ENCODE peak calls at places on chromosome 16, in seven cellular contexts. N is NAMALWA; V is amygdala; R is mesenchymal stem cell; G is stimulated activated CD8-positive, alpha-beta memory T cell treated with anti-CD3 and anti-CD28 coated beads, Interleukin-12 subunit alpha, Interleukin-12 subunit beta, amount 100 ng/mL, for 4 hours; B is Peyer's patch; L is adrenal gland. P is an unnamed sample.

GRCh38 chr16:19980866-19981265 is 92.8 kb downstream of the GPR139 start:
- DNase-seq in N (peak), V (no peak), R (no peak), G (no peak), B (no peak), L (no peak), P (no peak)

GRCh38 chr16:88264641-88265285 is 118.0 kb upstream of the ZNF469 start:
- DNase-seq in N (no peak), V (no peak), R (peak), G (peak), B (peak), L (peak), P (peak)

GRCh38 chr16:78543066-78543465 is 443.6 kb downstream of the WWOX start:
- DNase-seq in N (no peak), V (no peak), R (no peak), G (no peak), B (no peak), L (no peak), P (no peak)

GRCh38 chr16:85518398-85519049 is 94.6 kb upstream of the GSE1 start:
- DNase-seq in N (no peak), V (no peak), R (no peak), G (no peak), B (no peak), L (no peak), P (no peak)

GRCh38 chr16:48235556-48236136 is 8.5 kb upstream of the LONP2 start:
- DNase-seq in N (no peak), V (no peak), R (peak), G (no peak), B (no peak), L (no peak), P (no peak)

GRCh38 chr16:7369181-7369580 is 36.5 kb downstream of the RBFOX1 start:
- DNase-seq in N (no peak), V (no peak), R (no peak), G (no peak), B (no peak), L (no peak), P (no peak)

GRCh38 chr16:1512174-1512573 is 19.0 kb downstream of the TELO2 start:
- DNase-seq in N (no peak), V (no peak), R (no peak), G (no peak), B (no peak), L (no peak), P (no peak)

GRCh38 chr16:78183886-78184553 is 84.6 kb downstream of the WWOX start:
- DNase-seq in N (no peak), V (peak), R (peak), G (no peak), B (no peak), L (no peak), P (no peak)

GRCh38 chr16:69302301-69302700 is 8.8 kb upstream of the VPS4A start:
- DNase-seq in N (no peak), V (no peak), R (no peak), G (no peak), B (no peak), L (no peak), P (no peak)

GRCh38 chr16:81429045-81429521 is 15.5 kb upstream of the CMIP start:
- DNase-seq in N (peak), V (peak), R (peak), G (no peak), B (no peak), L (peak), P (no peak)

GRCh38 chr16:764848-765487 is 4.4 kb downstream of the MSLN start:
- DNase-seq in N (no peak), V (no peak), R (no peak), G (no peak), B (no peak), L (no peak), P (no peak)

GRCh38 chr16:3920206-3920605 is 39.7 kb upstream of the CREBBP start:
- DNase-seq in N (no peak), V (no peak), R (no peak), G (no peak), B (no peak), L (no peak), P (no peak)

GRCh38 chr16:31475949-31476304 is 4.0 kb downstream of the TGFB1I1 start:
- DNase-seq in N (no peak), V (no peak), R (no peak), G (no peak), B (peak), L (no peak), P (no peak)

GRCh38 chr16:24156777-24157176 is 99.4 kb upstream of the CACNG3 start:
- DNase-seq in N (no peak), V (no peak), R (no peak), G (no peak), B (no peak), L (no peak), P (no peak)

GRCh38 chr16:10558746-10559641 is 21.4 kb downstream of the EMP2 start:
- DNase-seq in N (no peak), V (peak), R (no peak), G (no peak), B (no peak), L (peak), P (no peak)

GRCh38 chr16:53518550-53519416 is 15.8 kb upstream of the AKTIP start:
- DNase-seq in N (peak), V (no peak), R (no peak), G (peak), B (no peak), L (peak), P (no peak)

GRCh38 chr16:68985268-68985667 is 120.2 kb upstream of the HAS3 start:
- DNase-seq in N (no peak), V (no peak), R (no peak), G (no peak), B (no peak), L (no peak), P (no peak)

GRCh38 chr16:89422905-89423630 is 67.3 kb downstream of the ANKRD11 start:
- DNase-seq in N (no peak), V (no peak), R (peak), G (peak), B (no peak), L (peak), P (no peak)

GRCh38 chr16:84928679-84929420 is 82.5 kb downstream of the ZDHHC7 start:
- DNase-seq in N (no peak), V (no peak), R (no peak), G (no peak), B (peak), L (peak), P (no peak)

GRCh38 chr16:85390511-85391174 is 222.5 kb upstream of the GSE1 start:
- DNase-seq in N (no peak), V (no peak), R (peak), G (no peak), B (peak), L (peak), P (no peak)

GRCh38 chr16:11052080-11052808 is 107.9 kb downstream of the CLEC16A start:
- DNase-seq in N (no peak), V (no peak), R (no peak), G (no peak), B (no peak), L (no peak), P (no peak)

GRCh38 chr16:27374231-27374793 is 27.7 kb upstream of the IL21R start:
- DNase-seq in N (no peak), V (no peak), R (no peak), G (no peak), B (no peak), L (peak), P (no peak)